ENCODE peak calls at places on chromosomes 1 and 21, in four cellular contexts. P, H, Z and I are unnamed samples.

GRCh38 chr1:229664133-229664689 is 38.2 kb downstream of the URB2 start:
- DNase-seq in P (no peak), H (no peak), Z (peak; percentile 89), I (no peak)

GRCh38 chr1:243420968-243421675 is 165.3 kb downstream of the SDCCAG8 start:
- DNase-seq in P (no peak), H (no peak), Z (no peak), I (no peak)

GRCh38 chr1:64536217-64536835 is 66.4 kb downstream of the CACHD1 start:
- DNase-seq in P (no peak), H (no peak), Z (no peak), I (no peak)

GRCh38 chr1:37851782-37852210 is 7.6 kb downstream of the MTF1 start:
- DNase-seq in P (peak; percentile 6), H (no peak), Z (no peak), I (peak; percentile 69)

GRCh38 chr1:162878000-162878596 is 17.1 kb upstream of the CCDC190 start:
- DNase-seq in P (no peak), H (no peak), Z (peak; percentile 15), I (no peak)

GRCh38 chr1:244314921-244315544 is 136.7 kb downstream of the ADSS2 start:
- DNase-seq in P (no peak), H (no peak), Z (no peak), I (no peak)

GRCh38 chr1:76075877-76076276 is 1.3 kb downstream of the ST6GALNAC3 start:
- DNase-seq in P (peak; percentile 55), H (no peak), Z (no peak), I (peak; percentile 87)

GRCh38 chr1:175771301-175771700 is 27.9 kb upstream of the TNR start:
- DNase-seq in P (no peak), H (no peak), Z (no peak), I (no peak)

GRCh38 chr1:235473808-235474207 is 30.4 kb downstream of the B3GALNT2 start:
- DNase-seq in P (no peak), H (no peak), Z (no peak), I (no peak)

GRCh38 chr1:151132676-151133338 is 13.6 kb downstream of the SEMA6C start:
- DNase-seq in P (no peak), H (peak; percentile 7), Z (no peak), I (no peak)

GRCh38 chr1:29380532-29380931 is 144.2 kb downstream of the PTPRU start:
- DNase-seq in P (no peak), H (no peak), Z (no peak), I (no peak)

GRCh38 chr1:107251083-107251482 is 110.2 kb downstream of the NTNG1 start:
- DNase-seq in P (no peak), H (no peak), Z (no peak), I (no peak)

GRCh38 chr1:160404094-160404493 is 3.7 kb downstream of the VANGL2 start:
- DNase-seq in P (no peak), H (no peak), Z (no peak), I (no peak)

GRCh38 chr21:37006521-37007291 is at the start of gene RIPPLY3:
- DNase-seq in P (no peak), H (no peak), Z (no peak), I (no peak)

GRCh38 chr1:19208710-19209438 is 1.2 kb downstream of the UBR4 start:
- DNase-seq in P (no peak), H (no peak), Z (no peak), I (no peak)

GRCh38 chr21:35231115-35231514 is 182.0 kb upstream of the RUNX1 start:
- DNase-seq in P (no peak), H (no peak), Z (no peak), I (no peak)

GRCh38 chr1:12047120-12047876 is 15.8 kb upstream of the TNFRSF8 start:
- DNase-seq in P (no peak), H (no peak), Z (peak; percentile 59), I (no peak)

GRCh38 chr1:245279346-245279745 is 124.6 kb downstream of the KIF26B start:
- DNase-seq in P (no peak), H (no peak), Z (no peak), I (no peak)

GRCh38 chr1:18041685-18042355 is 65.8 kb upstream of the IGSF21 start:
- DNase-seq in P (no peak), H (no peak), Z (no peak), I (no peak)

GRCh38 chr1:36863061-36863460 is 171.3 kb downstream of the GRIK3 start:
- DNase-seq in P (no peak), H (no peak), Z (no peak), I (no peak)

GRCh38 chr1:199272107-199272506 is 633.3 kb downstream of the PTPRC start:
- DNase-seq in P (no peak), H (no peak), Z (no peak), I (no peak)

GRCh38 chr1:12627308-12627707 is 9.3 kb upstream of the DHRS3 start:
- DNase-seq in P (no peak), H (no peak), Z (no peak), I (no peak)

GRCh38 chr1:30418426-30419245 is 304.7 kb downstream of the MATN1 start:
- DNase-seq in P (no peak), H (no peak), Z (no peak), I (no peak)

GRCh38 chr1:27605796-27606707 is 2.1 kb upstream of the AHDC1 start:
- DNase-seq in P (peak; percentile 60), H (peak; percentile 47), Z (peak; percentile 65), I (peak; percentile 19)

GRCh38 chr1:151472852-151473731 is 13.8 kb upstream of the POGZ start:
- DNase-seq in P (no peak), H (peak; percentile 57), Z (peak; percentile 14), I (no peak)

GRCh38 chr1:38788285-38788684 is 71.3 kb downstream of the RRAGC start:
- DNase-seq in P (no peak), H (no peak), Z (no peak), I (no peak)

GRCh38 chr1:20662110-20662475 is 924 bp upstream of the DDOST start:
- DNase-seq in P (no peak), H (no peak), Z (no peak), I (no peak)

GRCh38 chr1:61270761-61271411 is 188.5 kb downstream of the NFIA start:
- DNase-seq in P (no peak), H (no peak), Z (peak; percentile 13), I (no peak)

GRCh38 chr1:24555591-24556413 is at the start of gene NCMAP:
- DNase-seq in P (no peak), H (peak; percentile 42), Z (no peak), I (no peak)

GRCh38 chr1:41735139-41735538 is 183.6 kb downstream of the HIVEP3 start:
- DNase-seq in P (no peak), H (no peak), Z (no peak), I (no peak)

GRCh38 chr21:37220433-37220980 is 46.6 kb downstream of the VPS26C start:
- DNase-seq in P (peak; percentile 61), H (peak; percentile 37), Z (peak; percentile 22), I (peak; percentile 46)

GRCh38 chr1:159089184-159089791 is 12.7 kb upstream of the AIM2 start:
- DNase-seq in P (no peak), H (no peak), Z (no peak), I (no peak)

GRCh38 chr1:215526147-215526845 is 40.8 kb upstream of the KCTD3 start:
- DNase-seq in P (no peak), H (no peak), Z (no peak), I (peak; percentile 16)

GRCh38 chr1:42524330-42524729 is 61.2 kb downstream of the CCDC30 start:
- DNase-seq in P (no peak), H (no peak), Z (no peak), I (no peak)

GRCh38 chr1:228371741-228372182 is 34.9 kb downstream of the TRIM11 start:
- DNase-seq in P (no peak), H (no peak), Z (no peak), I (no peak)

GRCh38 chr1:85297855-85298629 is 21.6 kb upstream of the BCL10 start:
- DNase-seq in P (no peak), H (no peak), Z (peak; percentile 72), I (no peak)

GRCh38 chr1:17191990-17192242 is 13.0 kb upstream of the PADI1 start:
- DNase-seq in P (no peak), H (no peak), Z (no peak), I (no peak)

GRCh38 chr21:41236361-41236973 is 68.5 kb downstream of the BACE2 start:
- DNase-seq in P (no peak), H (no peak), Z (no peak), I (no peak)